ENCODE peak calls at places on chromosomes 1 and 21, in five cellular contexts. M is bronchial epithelial cell, D is brain microvascular endothelial cell, I is breast epithelium, C is GM12865. X is an unnamed sample.

GRCh38 chr21:44089001-44089911 is 17.9 kb upstream of the PWP2 start:
- DNase-seq in C (no peak), M (no peak), I (peak; percentile 12), D (no peak), X (no peak)

GRCh38 chr1:239386453-239387303 is at the start of gene CHRM3:
- DNase-seq in I (peak; percentile 20), C (no peak), D (no peak), M (peak; percentile 57), X (no peak)

GRCh38 chr1:68213843-68214242 is 18.5 kb downstream of the WLS start:
- DNase-seq in C (no peak), D (peak; percentile 56), M (peak; percentile 74), I (peak; percentile 78), X (no peak)

GRCh38 chr1:96291468-96291867 is 430.1 kb upstream of the PTBP2 start:
- DNase-seq in M (peak; percentile 59), D (no peak), C (no peak), I (no peak), X (no peak)

GRCh38 chr1:152110365-152110859 is 4.8 kb downstream of the TCHH start:
- DNase-seq in C (peak; percentile 50), D (peak; percentile 27), M (peak; percentile 49), I (no peak), X (no peak)

GRCh38 chr1:221766210-221766609 is 24.3 kb upstream of the DUSP10 start:
- DNase-seq in M (no peak), C (no peak), D (no peak), I (no peak), X (no peak)

GRCh38 chr21:41566500-41567014 is 58.6 kb upstream of the TMPRSS2 start:
- DNase-seq in I (no peak), C (no peak), M (no peak), D (no peak), X (no peak)

GRCh38 chr1:84691139-84691783 is 1.0 kb upstream of the SSX2IP start:
- DNase-seq in D (no peak), C (peak; percentile 8), M (no peak), I (no peak), X (peak; percentile 10)

GRCh38 chr21:45264919-45265515 is 22.7 kb downstream of the POFUT2 start:
- DNase-seq in I (peak; percentile 13), C (no peak), M (no peak), D (no peak), X (no peak)

GRCh38 chr1:162564762-162565218 is 3.3 kb downstream of the UAP1 start:
- DNase-seq in D (no peak), I (no peak), M (no peak), C (no peak), X (no peak)

GRCh38 chr1:218425647-218426342 is 80.7 kb downstream of the TGFB2 start:
- DNase-seq in D (peak; percentile 55), I (no peak), M (peak; percentile 94), C (no peak), X (no peak)

GRCh38 chr21:36428789-36429671 is 43.8 kb downstream of the CHAF1B start:
- DNase-seq in D (no peak), C (no peak), I (no peak), M (no peak), X (no peak)

GRCh38 chr1:211589782-211590721 is 11.1 kb upstream of the SLC30A1 start:
- DNase-seq in D (peak; percentile 57), C (no peak), M (peak; percentile 73), I (peak; percentile 77), X (no peak)

GRCh38 chr1:78339490-78339889 is 151.3 kb upstream of the PTGFR start:
- DNase-seq in I (no peak), M (peak; percentile 85), D (peak; percentile 71), C (no peak), X (no peak)

GRCh38 chr1:234954613-234955012 is 174.0 kb downstream of the TOMM20 start:
- DNase-seq in I (no peak), M (no peak), C (no peak), D (no peak), X (no peak)

GRCh38 chr1:24018611-24019580 is 38.8 kb upstream of the SRSF10 start:
- DNase-seq in M (peak; percentile 95), D (peak; percentile 100), I (peak; percentile 97), C (no peak), X (no peak)

GRCh38 chr1:160711528-160712311 is at the start of gene CD48:
- DNase-seq in I (no peak), D (no peak), M (no peak), C (peak; percentile 93), X (peak; percentile 54)

GRCh38 chr21:35026617-35027557 is 22.2 kb downstream of the RUNX1 start:
- DNase-seq in I (no peak), M (peak; percentile 15), C (peak; percentile 74), D (peak; percentile 62), X (peak; percentile 71)

GRCh38 chr1:90964444-90965035 is 57.3 kb downstream of the ZNF644 start:
- DNase-seq in I (no peak), D (no peak), M (peak; percentile 40), C (no peak), X (no peak)

GRCh38 chr1:160127865-160128523 is 12.4 kb downstream of the ATP1A2 start:
- DNase-seq in M (peak; percentile 45), C (peak; percentile 30), I (no peak), D (peak; percentile 45), X (no peak)

GRCh38 chr1:2050482-2050792 is 226 bp downstream of the PRKCZ start:
- DNase-seq in I (no peak), D (no peak), M (peak; percentile 17), C (no peak), X (no peak)

GRCh38 chr21:43824250-43824882 is 35.0 kb downstream of the RRP1 start:
- DNase-seq in M (peak; percentile 23), I (no peak), D (peak; percentile 32), C (no peak), X (no peak)

GRCh38 chr1:237613984-237614383 is 276.7 kb downstream of the ZP4 start:
- DNase-seq in C (no peak), I (no peak), M (no peak), D (no peak), X (no peak)

GRCh38 chr1:29331731-29332130 is 95.4 kb downstream of the PTPRU start:
- DNase-seq in I (no peak), C (no peak), M (no peak), D (no peak), X (no peak)

GRCh38 chr1:29331309-29331708 is 95.0 kb downstream of the PTPRU start:
- DNase-seq in I (no peak), M (no peak), C (no peak), D (no peak), X (no peak)

GRCh38 chr1:29330856-29331255 is 94.5 kb downstream of the PTPRU start:
- DNase-seq in C (no peak), M (no peak), D (no peak), I (no peak), X (no peak)

GRCh38 chr1:29333008-29333407 is 96.7 kb downstream of the PTPRU start:
- DNase-seq in D (no peak), C (no peak), I (no peak), M (no peak), X (no peak)

GRCh38 chr1:29332204-29332603 is 95.9 kb downstream of the PTPRU start:
- DNase-seq in D (no peak), C (peak; percentile 48), M (peak; percentile 26), I (no peak), X (no peak)
- TF ChIP-seq CTCF in D (peak; percentile 68), C (peak; percentile 62), M (peak; percentile 55), I (no peak), X (peak; percentile 40)

DNA sequence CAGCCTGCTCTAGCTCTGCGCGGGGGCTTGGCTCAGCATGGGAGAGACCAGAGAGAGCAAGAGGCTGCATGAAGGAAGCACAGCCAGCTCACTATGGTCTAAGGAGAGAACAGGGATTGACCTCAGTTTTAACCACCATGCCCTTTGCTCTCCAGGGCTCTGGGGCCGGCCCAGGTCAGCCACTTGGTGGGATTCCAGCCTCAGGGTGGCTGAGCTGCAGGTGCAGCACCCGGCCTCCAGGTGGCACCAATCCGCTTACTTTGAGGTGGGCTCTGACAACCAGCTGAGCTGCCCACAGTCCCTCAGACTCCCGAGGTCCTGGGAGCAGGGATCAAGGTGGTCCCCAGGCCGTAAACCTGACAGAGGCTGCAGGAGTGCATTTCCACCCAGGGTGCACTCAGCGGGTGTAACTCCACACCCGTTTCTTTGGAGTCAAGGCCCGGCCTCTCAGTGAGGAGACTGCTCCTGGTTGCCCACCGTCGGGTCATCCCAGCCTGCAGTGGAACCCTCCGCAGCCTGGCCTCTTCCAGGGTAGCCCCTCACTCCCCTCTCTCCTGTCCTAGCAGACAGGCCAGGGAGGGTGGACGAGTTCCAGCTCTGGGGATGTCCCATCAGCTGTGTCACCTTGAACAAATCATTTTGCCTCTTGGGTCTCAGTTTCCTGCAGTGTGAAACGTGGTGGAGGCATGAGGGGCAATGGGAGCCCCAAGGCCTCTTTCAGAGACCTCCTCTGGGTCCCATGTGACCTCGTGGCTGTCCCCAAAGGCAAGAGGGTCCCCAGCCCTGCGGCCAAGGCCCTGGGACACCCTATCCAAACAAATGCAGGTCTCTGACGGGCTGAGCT is 607 bp upstream of the LGR6 start:
- DNase-seq in I (peak; percentile 48), M (peak; percentile 22), C (peak; percentile 61), D (peak; percentile 42), X (peak; percentile 78)
- TF ChIP-seq CTCF in I (peak; percentile 78), M (peak; percentile 90), C (peak; percentile 91), D (peak; percentile 92), X (peak; percentile 93)

GRCh38 chr1:3472088-3472850 is 17.8 kb downstream of the ARHGEF16 start:
- DNase-seq in I (no peak), M (no peak), D (no peak), C (no peak), X (no peak)
- TF ChIP-seq CTCF in I (no peak), M (no peak), D (no peak), C (no peak), X (no peak)

GRCh38 chr1:247224822-247225221 is 31.1 kb upstream of the VN1R5 start:
- DNase-seq in I (no peak), D (no peak), C (no peak), M (no peak), X (no peak)

GRCh38 chr1:247222840-247223239 is 33.0 kb upstream of the VN1R5 start:
- DNase-seq in M (no peak), D (no peak), I (no peak), C (no peak), X (no peak)

GRCh38 chr1:247228133-247228532 is 27.7 kb upstream of the VN1R5 start:
- DNase-seq in I (no peak), M (no peak), D (peak; percentile 35), C (no peak), X (no peak)
- TF ChIP-seq CTCF in I (no peak), M (no peak), D (no peak), C (no peak), X (no peak)

GRCh38 chr1:203025721-203026665 is at the start of gene PPFIA4:
- DNase-seq in I (peak; percentile 80), D (peak; percentile 64), M (peak; percentile 63), C (peak; percentile 83), X (peak; percentile 98)
- TF ChIP-seq CTCF in I (no peak), D (no peak), M (no peak), C (no peak), X (no peak)

X was measured in GM10248.